ENCODE peak calls at places on chromosome 17, in nine cellular contexts. L is T-cell; R is activated CD4-positive, alpha-beta T cell treated with anti-CD3 and anti-CD28 coated beads for 36 hours; F is LNCaP clone FGC; C is neural crest cell; G is activated naive CD8-positive, alpha-beta T cell treated with anti-CD3 and anti-CD28 coated beads for 36 hours; U is HS-5; P is stimulated activated CD8-positive, alpha-beta memory T cell treated with anti-CD3 and anti-CD28 coated beads, Interleukin-7, amount 100 ng/mL, for 24 hours; K is CD4-positive, alpha-beta T cell. H is an unnamed sample.

GRCh38 chr17:8836821-8837426 is 30.6 kb downstream of the PIK3R6 start:
- DNase-seq in L (no peak), R (no peak), F (no peak), C (no peak), G (no peak), U (no peak), P (no peak), K (no peak), H (no peak)

GRCh38 chr17:81382851-81383250 is 12.4 kb upstream of the BAHCC1 start:
- DNase-seq in L (no peak), R (no peak), F (no peak), C (no peak), G (no peak), U (no peak), P (no peak), K (no peak), H (no peak)

GRCh38 chr17:7745748-7746470 is 28.4 kb downstream of the DNAH2 start:
- DNase-seq in L (no peak), R (no peak), F (no peak), C (peak; percentile 16), G (no peak), U (peak; percentile 89), P (no peak), K (no peak), H (no peak)

GRCh38 chr17:28272166-28272565 is 46.8 kb upstream of the TMEM97 start:
- DNase-seq in L (no peak), R (no peak), F (no peak), C (no peak), G (no peak), U (no peak), P (no peak), K (no peak), H (no peak)

GRCh38 chr17:76075364-76076099 is 951 bp downstream of the GALR2 start:
- DNase-seq in L (no peak), R (peak; percentile 60), F (no peak), C (peak; percentile 20), G (no peak), U (no peak), P (no peak), K (no peak), H (no peak)

GRCh38 chr17:82228842-82229685 is at the start of gene SLC16A3:
- DNase-seq in L (no peak), R (peak; percentile 81), F (no peak), C (no peak), G (peak; percentile 80), U (no peak), P (no peak), K (no peak), H (peak; percentile 77)

GRCh38 chr17:81397314-81398169 is 2.3 kb downstream of the BAHCC1 start:
- DNase-seq in L (no peak), R (peak; percentile 47), F (no peak), C (peak; percentile 82), G (peak; percentile 36), U (no peak), P (no peak), K (no peak), H (peak; percentile 45)

GRCh38 chr17:55770220-55770870 is 19.5 kb downstream of the PCTP start:
- DNase-seq in L (no peak), R (no peak), F (no peak), C (no peak), G (no peak), U (peak; percentile 29), P (no peak), K (no peak), H (no peak)

GRCh38 chr17:17944743-17945142 is 27.5 kb downstream of the TOM1L2 start:
- DNase-seq in L (no peak), R (no peak), F (no peak), C (no peak), G (no peak), U (no peak), P (no peak), K (no peak), H (no peak)

H was measured in stimulated activated naive CD8-positive, alpha-beta T cell treated with anti-CD3 and anti-CD28 coated beads, Interleukin-15, Interleukin-2, amounts not matched to agents 100 U/mL and 50 U/mL, for 24 hours.